ENCODE peak calls at places on chromosome 17, in eight cellular contexts. D is cardiac muscle cell, H is BE2C, B is fibroblast of mammary gland, V is osteoblast, Q is brain microvascular endothelial cell, Z is HFF-Myc, K is SK-N-MC. E is an unnamed sample.

GRCh38 chr17:51423421-51424160 is 163.2 kb downstream of the UTP18 start:
- DNase-seq in H (no peak), B (no peak), Q (no peak), K (no peak), D (no peak), V (no peak), Z (no peak), E (no peak)

GRCh38 chr17:46894024-46894423 is 28.9 kb upstream of the GOSR2 start:
- DNase-seq in K (no peak), B (no peak), H (no peak), Z (no peak), Q (no peak), D (no peak), V (no peak), E (no peak)

GRCh38 chr17:15194859-15195277 is 70.3 kb downstream of the PMP22 start:
- DNase-seq in Z (no peak), K (no peak), H (no peak), V (no peak), D (no peak), Q (no peak), B (no peak), E (no peak)

GRCh38 chr17:32495347-32496253 is 8.8 kb downstream of the CDK5R1 start:
- DNase-seq in K (no peak), B (peak; percentile 53), Z (no peak), H (peak; percentile 24), D (peak; percentile 37), V (peak; percentile 88), Q (no peak), E (no peak)

GRCh38 chr17:53950207-53950857 is 127.6 kb downstream of the KIF2B start:
- DNase-seq in D (no peak), Z (no peak), V (no peak), B (no peak), Q (no peak), H (peak; percentile 30), K (no peak), E (peak; percentile 23)

GRCh38 chr17:67198131-67198530 is 46.9 kb downstream of the HELZ start:
- DNase-seq in H (peak; percentile 23), D (no peak), K (no peak), Z (no peak), V (no peak), Q (no peak), B (no peak), E (no peak)

GRCh38 chr17:3835410-3836229 is 10.4 kb downstream of the NCBP3 start:
- DNase-seq in K (no peak), Q (no peak), D (peak; percentile 22), V (peak; percentile 83), Z (no peak), B (no peak), H (no peak), E (no peak)

GRCh38 chr17:18916816-18917496 is 35.0 kb upstream of the SLC5A10 start:
- DNase-seq in D (no peak), K (no peak), Z (peak; percentile 32), V (peak; percentile 71), Q (no peak), B (peak; percentile 74), H (no peak), E (no peak)

GRCh38 chr17:79740413-79740812 is 9.7 kb downstream of the ENPP7 start:
- DNase-seq in B (no peak), Z (no peak), Q (no peak), V (peak; percentile 19), K (no peak), H (no peak), D (peak; percentile 35), E (no peak)

GRCh38 chr17:35684046-35684802 is 47.2 kb upstream of the RASL10B start:
- DNase-seq in Q (peak; percentile 6), K (no peak), D (peak; percentile 14), Z (peak; percentile 2), H (no peak), B (peak; percentile 64), V (peak; percentile 79), E (no peak)

DNA sequence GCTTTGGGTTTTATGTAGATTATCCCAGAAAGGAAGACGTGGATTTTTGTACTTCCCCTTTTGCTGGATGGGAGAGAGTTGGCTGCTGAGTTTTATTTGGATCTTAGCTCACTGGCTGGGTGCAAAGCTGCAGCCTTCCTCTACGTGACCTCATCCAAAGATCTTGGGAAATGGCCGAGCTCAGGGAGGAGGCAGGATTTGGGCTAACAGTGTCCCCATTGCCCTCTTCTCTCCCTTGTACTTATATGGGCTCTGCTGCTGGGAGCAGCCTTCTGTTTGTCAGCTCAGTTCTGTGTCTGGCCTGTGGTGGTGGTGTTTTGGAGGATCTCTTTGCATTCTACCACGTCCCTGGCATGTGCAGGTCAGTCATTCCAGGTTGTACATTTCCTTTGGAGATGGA is 2.0 kb downstream of the AOC3 start:
- DNase-seq in Z (no peak), D (no peak), V (no peak), K (no peak), B (no peak), H (no peak), Q (no peak), E (no peak)
- H3K4me3 ChIP-seq in Z (no peak overlapping the region), D (no peak overlapping the region), V (no peak overlapping the region), K (no peak overlapping the region), B (no peak overlapping the region), H (no peak overlapping the region), Q (no peak overlapping the region), E (no peak overlapping the region)

DNA sequence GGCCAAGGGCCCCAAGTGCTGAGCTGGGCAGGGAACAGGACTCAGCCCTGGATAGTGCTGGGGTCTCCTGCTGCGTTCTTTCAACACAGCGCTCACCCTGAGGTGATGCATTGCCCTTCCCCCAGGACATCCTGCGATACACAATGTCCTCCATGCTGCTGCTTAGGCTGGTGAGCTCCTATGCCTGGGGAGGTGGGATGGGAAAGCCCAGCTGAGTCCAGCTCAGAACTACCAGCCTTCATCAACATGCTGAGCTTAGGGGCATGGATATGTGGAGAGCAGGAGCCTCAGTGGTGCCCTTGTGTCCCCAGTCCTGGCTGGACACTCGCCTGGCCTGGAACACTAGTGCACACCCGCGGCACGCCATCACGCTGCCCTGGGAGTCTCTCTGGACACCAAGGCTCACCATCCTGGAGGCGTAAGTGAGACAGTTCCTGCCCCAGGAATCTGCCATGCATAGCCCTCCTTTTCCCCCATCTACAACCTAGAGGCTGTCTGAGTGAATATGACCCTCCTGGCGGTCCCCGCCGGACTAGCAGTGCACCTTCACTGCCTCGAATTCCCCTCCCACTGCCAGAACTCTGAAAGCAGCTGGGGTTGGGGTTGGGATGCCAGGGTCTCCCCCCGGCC is 710 bp downstream of the ZACN start:
- DNase-seq in Q (no peak), H (no peak), D (no peak), K (no peak), Z (no peak), B (no peak), V (peak; percentile 88), E (no peak)
- H3K4me3 ChIP-seq in Q (no peak overlapping the region), H (no peak overlapping the region), D (no peak overlapping the region), K (peak overlapping the region; percentile 51), Z (no peak overlapping the region), B (no peak overlapping the region), V (no peak overlapping the region), E (no peak overlapping the region)

DNA sequence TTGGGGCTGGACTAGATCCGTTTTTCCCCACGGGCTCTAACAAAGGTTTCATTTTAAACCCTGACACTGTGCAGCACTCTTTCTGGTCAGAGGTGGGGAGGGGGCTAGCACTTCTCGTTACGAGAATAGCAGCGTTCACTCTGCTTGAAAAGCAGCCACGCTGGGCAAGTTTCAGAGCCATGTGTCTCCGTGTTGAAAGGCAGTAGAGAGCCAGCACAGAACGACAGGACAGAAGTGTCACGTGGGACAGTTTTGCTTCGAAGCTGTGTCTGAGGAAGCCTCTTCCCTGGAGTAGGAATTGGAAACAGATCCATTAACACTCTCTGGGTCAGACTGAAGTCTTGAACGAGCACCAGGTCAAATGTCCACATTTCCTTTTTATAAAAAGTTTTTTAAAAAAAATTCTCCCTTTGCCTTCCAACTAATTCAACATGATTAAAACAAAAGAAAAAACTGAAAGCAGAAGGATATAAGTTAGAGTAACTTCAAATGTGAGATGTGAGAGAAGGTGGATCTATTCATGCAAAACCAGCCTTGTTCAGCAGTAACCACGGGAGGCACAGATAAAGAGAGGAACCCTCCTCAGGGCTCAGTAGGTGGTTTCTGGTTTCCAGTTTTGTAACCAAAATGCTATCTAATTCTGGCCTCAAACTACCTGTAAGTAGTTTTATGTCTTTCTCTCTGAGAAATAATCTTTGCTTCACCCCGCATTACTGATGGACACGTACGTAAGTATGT is 65.0 kb downstream of the SMG6 start:
- DNase-seq in H (no peak), Z (no peak), D (no peak), B (no peak), V (no peak), K (no peak), Q (no peak), E (no peak)
- H3K4me3 ChIP-seq in H (no peak overlapping the region), Z (no peak overlapping the region), D (no peak overlapping the region), B (no peak overlapping the region), V (peak overlapping the region; percentile 4), K (no peak overlapping the region), Q (no peak overlapping the region), E (no peak overlapping the region)

GRCh38 chr17:45019177-45019711 is 32.2 kb downstream of the DCAKD start:
- DNase-seq in Q (no peak), H (peak; percentile 76), B (peak; percentile 23), V (peak; percentile 98), Z (no peak), D (peak; percentile 60), K (no peak), E (no peak)

GRCh38 chr17:45022655-45023339 is 28.6 kb downstream of the DCAKD start:
- DNase-seq in B (no peak), V (peak; percentile 66), D (no peak), H (peak; percentile 58), Q (no peak), K (no peak), Z (no peak), E (no peak)

GRCh38 chr17:45020354-45021138 is 30.9 kb downstream of the DCAKD start:
- DNase-seq in Q (peak; percentile 15), Z (no peak), V (peak; percentile 91), K (no peak), B (peak; percentile 28), D (peak; percentile 66), H (peak; percentile 60), E (no peak)

GRCh38 chr17:45022288-45022648 is 29.2 kb downstream of the DCAKD start:
- DNase-seq in B (no peak), K (no peak), H (no peak), Q (no peak), Z (no peak), V (peak; percentile 30), D (no peak), E (no peak)

DNA sequence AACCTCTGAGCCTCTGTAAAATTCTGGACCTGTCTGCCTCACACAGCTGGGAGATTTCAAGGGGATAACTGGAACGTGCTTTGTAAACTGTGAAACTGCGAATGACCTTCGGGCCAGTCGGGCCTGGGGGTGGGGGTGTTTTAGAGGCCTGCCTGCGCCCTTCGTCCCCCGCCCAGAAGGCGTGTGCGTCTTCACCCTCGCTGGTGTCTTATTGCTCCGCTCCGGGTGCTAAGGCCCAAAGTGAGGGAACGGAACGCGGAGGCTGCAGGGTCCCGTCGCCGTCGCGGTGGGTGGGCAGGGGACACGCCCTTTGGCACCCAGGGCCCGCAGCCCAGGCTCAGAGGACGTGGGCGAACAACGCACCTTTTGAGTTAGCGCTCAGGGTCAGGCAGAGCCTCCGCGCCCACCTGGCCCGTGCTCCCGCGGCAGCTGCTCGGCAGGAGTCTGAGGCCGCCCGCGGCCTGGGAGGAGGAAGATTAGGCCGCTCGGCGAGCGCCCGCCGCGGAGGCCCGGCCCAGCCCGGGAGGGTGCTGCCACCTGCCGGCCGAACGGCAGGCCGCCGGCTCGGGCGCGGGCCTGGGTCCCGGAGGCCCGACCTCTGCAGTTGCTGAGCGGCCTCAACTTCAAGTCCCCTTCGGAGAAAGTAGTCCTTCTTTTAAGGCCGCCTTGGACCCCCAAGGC is 29.7 kb downstream of the DCAKD start:
- DNase-seq in H (peak; percentile 87), B (peak; percentile 42), V (peak; percentile 99), Q (no peak), Z (no peak), K (no peak), D (peak; percentile 73), E (no peak)
- H3K4me3 ChIP-seq in H (peak overlapping the region; percentile 54), B (peak overlapping the region; percentile 33), V (peak overlapping the region; percentile 67), Q (peak overlapping the region; percentile 53), Z (no peak overlapping the region), K (no peak overlapping the region), D (no peak overlapping the region), E (no peak overlapping the region)

E was measured in Jurkat, Clone E6-1.